ENCODE peak calls at places on chromosomes 4 and X, in eight cellular contexts. T is thoracic aorta, L is fibroblast of mammary gland, H is ELR, K is aorta, D is WERI-Rb-1, V is HTR-8/SVneo, P is putamen. F is an unnamed sample.
A peak's percentile ranks its signal among the peaks of the same experiment; 100 is the strongest.

GRCh38 chr4:154506253-154506652 is 14.7 kb upstream of the DCHS2 start:
- DNase-seq in T (no peak), L (peak; percentile 53), H (peak; percentile 36), V (peak; percentile 11), P (peak; percentile 28), K (no peak), D (no peak), F (no peak)

GRCh38 chr4:22474636-22475310 is 41.1 kb downstream of the ADGRA3 start:
- DNase-seq in T (no peak), H (peak; percentile 66), D (no peak), P (no peak), L (peak; percentile 45), V (no peak), K (no peak), F (no peak)

GRCh38 chrX:130110379-130111219 is at the start of gene ELF4:
- DNase-seq in L (peak; percentile 44), T (no peak), P (no peak), D (peak; percentile 43), H (peak; percentile 71), K (peak; percentile 80), V (no peak), F (peak; percentile 21)

GRCh38 chr4:38162240-38162784 is 202.1 kb downstream of the PTTG2 start:
- DNase-seq in P (no peak), H (peak; percentile 91), D (no peak), T (no peak), V (peak; percentile 57), K (no peak), L (peak; percentile 94), F (no peak)

GRCh38 chr4:69092190-69092589 is 4.1 kb upstream of the UGT2B7 start:
- DNase-seq in K (no peak), P (no peak), L (peak; percentile 59), V (no peak), H (peak; percentile 64), T (no peak), D (no peak), F (no peak)

GRCh38 chr4:36785965-36786364 is 458.6 kb upstream of the NWD2 start:
- DNase-seq in P (no peak), K (no peak), H (no peak), V (no peak), D (no peak), L (no peak), T (no peak), F (no peak)

GRCh38 chr4:114659386-114660008 is 60.9 kb downstream of the UGT8 start:
- DNase-seq in V (peak; percentile 52), K (no peak), L (peak; percentile 71), P (peak; percentile 88), T (no peak), H (peak; percentile 57), D (peak; percentile 82), F (peak; percentile 63)

GRCh38 chr4:7811536-7812190 is 128.0 kb downstream of the AFAP1 start:
- DNase-seq in D (no peak), H (no peak), K (no peak), L (no peak), V (no peak), T (no peak), P (no peak), F (no peak)

GRCh38 chr4:117771647-117772337 is 262.5 kb upstream of the NDST3 start:
- DNase-seq in V (no peak), D (no peak), K (no peak), H (no peak), L (no peak), T (no peak), P (no peak), F (no peak)

GRCh38 chr4:74109116-74109791 is 10.3 kb upstream of the CXCL2 start:
- DNase-seq in K (no peak), D (no peak), V (peak; percentile 35), T (no peak), H (peak; percentile 98), L (peak; percentile 99), P (no peak), F (no peak)